ENCODE peak calls at places on chromosomes 2 and 18, in eight cellular contexts. U is prostate gland, G is body of pancreas, C is HepG2, O is Peyer's patch, R is stomach, B is IMR-90, J is tibial nerve. M is an unnamed sample.
A peak's percentile ranks its signal among the peaks of the same experiment; 100 is the strongest.

GRCh38 chr2:89767581-89768435 is 1076.3 kb downstream of the RPIA start:
- DNase-seq in C (no peak), G (no peak), B (no peak), U (no peak), R (peak; percentile 26), O (peak; percentile 51), J (no peak), M (peak; percentile 51)

GRCh38 chr18:28114472-28114871 is 62.5 kb downstream of the CDH2 start:
- DNase-seq in J (no peak), O (no peak), G (no peak), R (no peak), B (peak; percentile 80), U (no peak), C (no peak), M (no peak)

GRCh38 chr2:172834881-172835280 is 99.2 kb downstream of the RAPGEF4 start:
- DNase-seq in G (no peak), O (no peak), R (no peak), C (no peak), B (no peak), J (no peak), U (no peak), M (no peak)

GRCh38 chr18:3593381-3593903 is 143.5 kb downstream of the TGIF1 start:
- DNase-seq in O (no peak), U (peak; percentile 75), C (no peak), R (no peak), J (peak; percentile 39), B (peak; percentile 87), G (no peak), M (no peak)

GRCh38 chr2:98123286-98123685 is 36.3 kb downstream of the VWA3B start:
- DNase-seq in C (no peak), J (no peak), U (no peak), B (no peak), R (no peak), G (peak; percentile 10), O (no peak), M (no peak)

GRCh38 chr2:162085090-162085891 is 11.3 kb upstream of the DPP4 start:
- DNase-seq in U (no peak), R (no peak), O (no peak), J (no peak), C (peak; percentile 85), G (no peak), B (peak; percentile 92), M (no peak)

GRCh38 chr2:59276033-59276432 is 1034.9 kb upstream of the FANCL start:
- DNase-seq in U (no peak), B (no peak), R (no peak), J (no peak), O (no peak), G (no peak), C (no peak), M (no peak)

GRCh38 chr2:55014962-55015939 is 35.0 kb downstream of the RTN4 start:
- DNase-seq in O (no peak), G (peak; percentile 86), R (peak; percentile 59), J (peak; percentile 69), U (peak; percentile 58), C (peak; percentile 91), B (peak; percentile 65), M (no peak)

GRCh38 chr2:235295831-235296230 is 198.0 kb upstream of the AGAP1 start:
- DNase-seq in B (no peak), O (no peak), R (no peak), J (no peak), C (no peak), G (no peak), U (no peak), M (no peak)

GRCh38 chr2:230496891-230497290 is 80.9 kb downstream of the SP100 start:
- DNase-seq in J (no peak), G (no peak), B (no peak), R (no peak), C (no peak), U (no peak), O (no peak), M (no peak)

DNA sequence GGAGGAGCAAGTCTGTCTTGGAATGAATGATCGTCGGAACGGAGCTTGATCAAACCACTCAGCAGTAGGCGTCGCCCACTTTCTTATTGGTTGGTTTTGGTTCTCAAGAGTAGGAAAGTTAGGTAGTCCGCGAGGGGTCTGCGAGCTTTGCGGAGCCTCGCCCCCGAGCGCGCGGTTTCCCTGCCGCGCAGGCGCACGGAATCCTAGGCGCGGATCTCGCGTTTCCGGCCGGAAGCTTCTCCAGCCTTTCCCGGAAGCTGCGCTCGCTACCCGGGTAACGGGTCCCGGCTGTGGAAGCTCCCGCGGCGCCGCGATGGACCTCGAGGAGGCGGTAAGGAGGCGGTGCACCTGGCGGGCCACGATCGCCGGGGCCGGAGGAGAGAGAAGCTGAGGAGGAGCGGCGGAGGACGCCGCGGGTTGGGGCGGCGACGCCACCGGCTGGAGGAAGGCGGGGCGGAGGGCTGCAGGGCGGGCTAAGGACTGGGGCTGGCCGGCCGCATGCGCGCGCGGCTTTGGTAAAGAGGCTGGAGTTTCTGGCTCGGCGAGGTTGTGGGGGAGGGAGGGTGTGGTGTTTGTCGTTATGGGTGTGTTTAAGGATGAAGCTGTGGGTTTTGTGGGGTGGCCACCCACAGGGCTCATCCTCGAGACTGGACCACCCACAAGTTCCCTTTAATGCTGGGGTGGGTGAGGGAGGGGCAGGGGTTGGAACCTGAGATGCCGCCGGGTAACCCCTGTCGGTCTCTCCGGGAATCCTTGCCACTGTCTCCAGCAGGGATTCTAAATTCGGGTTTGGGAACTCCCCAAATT is at the start of gene TAF1B:
- DNase-seq in J (peak; percentile 73), B (peak; percentile 88), R (peak; percentile 81), O (peak; percentile 90), G (peak; percentile 84), C (peak; percentile 90), U (peak; percentile 88), M (peak; percentile 76)
- TF ChIP-seq POLR2A in J (peak; percentile 69), B (peak; percentile 71), R (peak; percentile 18), O (peak; percentile 47), G (peak; percentile 51), C (peak; percentile 69), U (peak; percentile 67), M (peak; percentile 77)

DNA sequence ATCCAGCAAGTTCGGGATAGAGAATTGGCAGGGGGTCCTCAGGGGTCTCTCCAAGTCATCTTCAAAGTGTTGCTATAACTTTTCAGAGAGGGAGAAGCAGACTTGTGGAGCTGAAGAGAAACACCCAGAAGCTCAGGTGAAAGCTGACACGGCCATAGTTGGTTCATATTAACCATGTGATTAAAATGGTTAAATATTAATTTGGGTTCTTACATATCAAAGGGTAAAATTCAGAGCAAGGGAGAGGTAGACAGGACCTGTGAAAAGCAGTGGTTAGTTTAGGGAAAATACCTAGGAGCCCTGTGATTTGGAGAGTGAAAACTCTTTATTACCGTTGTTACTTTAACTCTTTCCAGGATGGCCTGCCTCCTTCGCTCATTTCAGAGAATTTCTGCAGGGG is at the start of gene UGT1A6:
- DNase-seq in C (no peak), B (no peak), O (no peak), J (no peak), R (no peak), U (no peak), G (no peak), M (no peak)
- TF ChIP-seq POLR2A in C (no peak), B (no peak), O (no peak), J (no peak), R (no peak), U (no peak), G (no peak), M (no peak)

GRCh38 chr2:237625777-237626176 is 1.6 kb upstream of the LRRFIP1 start:
- DNase-seq in B (no peak), U (no peak), R (no peak), J (no peak), G (no peak), O (no peak), C (no peak), M (no peak)

GRCh38 chr2:237628482-237629187 is 1.2 kb downstream of the LRRFIP1 start:
- DNase-seq in R (peak; percentile 45), J (no peak), O (no peak), C (no peak), B (no peak), U (no peak), G (peak; percentile 25), M (no peak)

GRCh38 chr2:237629188-237629534 is 1.8 kb downstream of the LRRFIP1 start:
- DNase-seq in C (no peak), O (no peak), J (no peak), G (no peak), R (no peak), U (no peak), B (peak; percentile 41), M (no peak)

GRCh38 chr2:237626813-237627451 is 455 bp upstream of the LRRFIP1 start:
- DNase-seq in O (no peak), J (no peak), G (no peak), C (no peak), R (no peak), B (no peak), U (no peak), M (no peak)

GRCh38 chr2:237627463-237628321 is at the start of gene LRRFIP1:
- DNase-seq in B (no peak), C (no peak), G (peak; percentile 32), R (peak; percentile 49), U (no peak), O (no peak), J (no peak), M (no peak)
- TF ChIP-seq POLR2A in B (peak; percentile 31), C (no peak), G (peak; percentile 26), R (no peak), U (no peak), O (no peak), J (no peak), M (no peak)

GRCh38 chr2:47354817-47355653 is 47.9 kb upstream of the MSH2 start:
- DNase-seq in R (no peak), G (no peak), U (no peak), O (no peak), C (no peak), B (no peak), J (no peak), M (no peak)
- TF ChIP-seq POLR2A in R (no peak), G (no peak), U (no peak), O (peak; percentile 92), C (no peak), B (no peak), J (no peak), M (no peak)

DNA sequence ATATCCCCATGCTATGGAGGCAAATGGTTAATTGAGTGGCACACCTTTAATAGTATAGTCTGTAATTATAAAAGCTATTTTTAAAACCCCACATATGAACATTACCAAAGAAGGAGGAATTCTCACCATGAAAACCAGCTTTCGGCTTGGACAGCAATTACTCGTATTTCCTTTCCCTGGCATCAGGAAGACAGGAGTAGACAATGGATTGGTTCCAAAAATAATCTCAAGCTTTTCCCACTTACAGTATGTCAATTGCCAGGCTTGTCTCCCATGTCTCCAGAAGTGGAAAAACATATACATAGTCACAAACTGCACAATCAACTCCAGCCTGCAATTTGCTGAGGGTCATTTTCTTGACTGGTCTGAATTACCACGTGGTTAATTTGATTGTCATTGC is 124.1 kb upstream of the PELI1 start:
- DNase-seq in C (no peak), J (no peak), U (no peak), B (no peak), O (no peak), R (no peak), G (no peak), M (no peak)
- TF ChIP-seq POLR2A in C (no peak), J (no peak), U (no peak), B (no peak), O (no peak), R (no peak), G (no peak), M (no peak)

GRCh38 chr18:13452448-13452811 is 233.9 kb downstream of the LDLRAD4 start:
- DNase-seq in O (no peak), G (no peak), R (peak; percentile 10), U (no peak), J (no peak), B (peak; percentile 14), C (no peak), M (no peak)
- TF ChIP-seq POLR2A in O (no peak), G (no peak), R (no peak), U (no peak), J (no peak), B (no peak), C (no peak), M (no peak)